ENCODE peak calls at places on chromosome 6, in five cellular contexts. U is SK-N-SH, O is GM12878, D is GM12892, P is K562. G is an unnamed sample.

GRCh38 chr6:157379656-157380457 is 1.1 kb upstream of the ZDHHC14 start:
- DNase-seq in U (peak), O (peak), D (peak), P (peak), G (peak)

GRCh38 chr6:114310053-114310452 is 32.8 kb downstream of the HS3ST5 start:
- DNase-seq in U (no peak), O (no peak), D (no peak), P (no peak), G (no peak)

GRCh38 chr6:52328721-52329120 is 33.2 kb upstream of the PAQR8 start:
- DNase-seq in U (no peak), O (no peak), D (no peak), P (no peak), G (no peak)

GRCh38 chr6:27139753-27140522 is 107.6 kb upstream of the PRSS16 start:
- DNase-seq in U (no peak), O (no peak), D (no peak), P (peak), G (no peak)

GRCh38 chr6:10552237-10552810 is 31.2 kb downstream of the GCNT2 start:
- DNase-seq in U (no peak), O (no peak), D (no peak), P (no peak), G (no peak)

GRCh38 chr6:134060491-134061106 is 8.2 kb upstream of the SLC2A12 start:
- DNase-seq in U (no peak), O (no peak), D (no peak), P (no peak), G (no peak)

GRCh38 chr6:4625557-4625956 is 150.6 kb upstream of the CDYL start:
- DNase-seq in U (no peak), O (no peak), D (no peak), P (no peak), G (no peak)

GRCh38 chr6:20948531-20948930 is 414.3 kb downstream of the CDKAL1 start:
- DNase-seq in U (no peak), O (no peak), D (no peak), P (no peak), G (no peak)

GRCh38 chr6:90393232-90393884 is 96.7 kb upstream of the BACH2 start:
- DNase-seq in U (peak), O (no peak), D (no peak), P (peak), G (no peak)

GRCh38 chr6:42095776-42096541 is 45.6 kb downstream of the TAF8 start:
- DNase-seq in U (no peak), O (no peak), D (no peak), P (no peak), G (no peak)

GRCh38 chr6:120916844-120917243 is 417.4 kb downstream of the TBC1D32 start:
- DNase-seq in U (no peak), O (no peak), D (no peak), P (no peak), G (no peak)

DNA sequence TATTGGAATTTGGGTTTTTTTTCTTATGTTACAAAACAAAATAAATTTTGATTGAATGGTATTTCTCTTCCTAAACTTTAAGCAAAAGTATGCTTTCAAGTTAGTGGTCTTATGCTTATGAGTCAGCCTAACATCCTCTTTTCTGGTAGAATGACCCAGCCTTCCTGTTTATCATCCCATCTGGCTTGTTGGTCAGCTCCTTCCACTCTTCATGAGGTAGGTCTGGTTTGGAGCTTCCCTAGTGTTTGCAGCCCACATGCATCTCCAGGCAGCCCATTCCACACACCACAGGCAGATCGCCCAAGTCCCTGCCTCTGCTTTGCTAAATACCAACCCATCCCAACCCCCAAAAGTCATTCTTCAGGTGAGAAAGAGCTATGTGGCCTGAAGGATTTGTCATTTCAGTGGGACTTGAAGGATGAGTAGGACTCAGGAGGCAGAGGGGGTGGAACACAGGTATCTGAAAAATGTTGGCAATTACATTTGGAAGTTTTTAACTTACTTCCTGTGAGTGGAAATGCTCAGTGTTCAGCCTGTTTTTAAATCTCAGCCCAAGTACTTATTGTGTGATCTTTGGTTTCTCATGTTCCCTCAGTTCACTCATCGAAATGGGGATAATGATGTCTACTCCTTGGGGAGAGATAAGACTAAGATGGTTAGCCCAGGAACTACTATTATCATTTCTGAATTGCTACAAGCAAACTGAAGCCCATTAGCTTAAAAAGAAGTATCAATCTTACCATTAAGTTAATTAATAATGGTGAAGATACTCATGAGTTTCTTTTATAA is 294.0 kb downstream of the ADGB start:
- DNase-seq in U (no peak), O (no peak), D (no peak), P (peak), G (no peak)
- TF ChIP-seq TAF1 in U (no peak), O (no peak), D (no peak), P (peak), G (no peak)

DNA sequence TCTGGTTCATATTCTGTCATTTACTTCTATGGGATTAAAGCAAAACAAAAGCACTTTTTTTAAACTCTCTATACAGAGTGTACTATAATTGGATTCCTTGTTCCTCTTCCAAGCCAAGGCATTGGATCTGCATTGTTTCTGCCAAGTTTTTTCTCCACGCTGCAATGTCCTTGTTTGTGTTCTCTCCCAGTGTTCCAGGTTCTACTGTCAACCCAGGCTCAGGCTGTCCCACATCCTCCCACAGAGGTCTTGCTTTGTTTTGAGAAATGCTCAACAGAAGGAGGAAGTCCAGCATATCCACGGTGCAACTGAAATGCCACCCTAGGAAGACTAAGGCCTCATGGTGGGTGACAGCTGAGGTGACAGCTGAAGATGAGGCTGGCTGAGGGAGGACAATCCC is 287.1 kb upstream of the PRDM1 start:
- DNase-seq in U (no peak), O (no peak), D (no peak), P (no peak), G (no peak)
- TF ChIP-seq TAF1 in U (no peak), O (no peak), D (no peak), P (no peak), G (no peak)

GRCh38 chr6:117908246-117909107 is 1.4 kb downstream of the SLC35F1 start:
- DNase-seq in U (no peak), O (no peak), D (no peak), P (no peak), G (no peak)
- TF ChIP-seq TAF1 in U (no peak), O (no peak), D (no peak), P (no peak), G (no peak)

GRCh38 chr6:168193816-168194701 is 115.0 kb upstream of the FRMD1 start:
- DNase-seq in U (peak), O (no peak), D (no peak), P (peak), G (no peak)
- TF ChIP-seq TAF1 in U (no peak), O (no peak), D (no peak), P (no peak), G (no peak)

GRCh38 chr6:169185692-169186485 is 67.8 kb downstream of the THBS2 start:
- DNase-seq in U (no peak), O (no peak), D (no peak), P (no peak), G (no peak)
- TF ChIP-seq TAF1 in U (no peak), O (no peak), D (no peak), P (no peak), G (no peak)